ENCODE peak calls at places on chromosomes 12 and 14, in nine cellular contexts. W, E, R, Q, F, J, P, B and C are unnamed samples. For H3K4me1, the result is how much of the 10 kb centered on the place peaks cover.

GRCh38 chr12:64457036-64457435 is 5.1 kb downstream of the TBK1 start:
- DNase-seq in W (no peak), E (no peak), R (no peak), Q (no peak), F (no peak), J (no peak), P (peak), B (no peak), C (no peak)

GRCh38 chr12:51548241-51548640 is 42.8 kb upstream of the SCN8A start:
- DNase-seq in W (no peak), E (no peak), R (no peak), Q (no peak), F (no peak), J (no peak), P (no peak), B (no peak), C (no peak)

GRCh38 chr12:28780096-28780495 is 369.0 kb upstream of the FAR2 start:
- DNase-seq in W (no peak), E (no peak), R (no peak), Q (no peak), F (no peak), J (no peak), P (no peak), B (no peak), C (no peak)

GRCh38 chr14:73273799-73274198 is 36.5 kb downstream of the PAPLN start:
- DNase-seq in W (no peak), E (no peak), R (no peak), Q (no peak), F (no peak), J (no peak), P (no peak), B (no peak), C (no peak)

GRCh38 chr12:570237-570925 is 92.9 kb downstream of the NINJ2 start:
- DNase-seq in W (peak), E (peak), R (no peak), Q (peak), F (peak), J (peak), P (peak), B (peak), C (peak)

GRCh38 chr12:26280869-26281268 is 85.5 kb downstream of the SSPN start:
- DNase-seq in W (no peak), E (no peak), R (no peak), Q (no peak), F (no peak), J (no peak), P (no peak), B (no peak), C (no peak)

GRCh38 chr12:94585624-94586023 is 64.7 kb downstream of the TMCC3 start:
- DNase-seq in W (no peak), E (no peak), R (no peak), Q (no peak), F (no peak), J (no peak), P (no peak), B (no peak), C (no peak)

GRCh38 chr12:111361717-111362576 is 6.9 kb downstream of the PHETA1 start:
- DNase-seq in W (peak), E (no peak), R (no peak), Q (no peak), F (peak), J (no peak), P (no peak), B (peak), C (no peak)

GRCh38 chr14:100841445-100842403 is 15.8 kb downstream of the MEG3 start:
- DNase-seq in W (no peak), E (no peak), R (no peak), Q (no peak), F (peak), J (no peak), P (no peak), B (no peak), C (no peak)

GRCh38 chr12:46524778-46525177 is 152.2 kb upstream of the SLC38A2 start:
- DNase-seq in W (peak), E (no peak), R (no peak), Q (peak), F (no peak), J (peak), P (no peak), B (peak), C (no peak)

GRCh38 chr14:79420725-79421124 is 790.6 kb downstream of the DIO2 start:
- DNase-seq in W (no peak), E (no peak), R (no peak), Q (no peak), F (no peak), J (no peak), P (no peak), B (no peak), C (no peak)

GRCh38 chr12:47021298-47021697 is 58.1 kb upstream of the PCED1B start:
- DNase-seq in W (no peak), E (peak), R (no peak), Q (no peak), F (no peak), J (no peak), P (peak), B (no peak), C (peak)

GRCh38 chr14:77268989-77269595 is 1.9 kb downstream of the NGB start:
- DNase-seq in W (no peak), E (no peak), R (no peak), Q (no peak), F (no peak), J (no peak), P (no peak), B (no peak), C (no peak)

GRCh38 chr12:42421844-42422779 is 96.1 kb downstream of the PPHLN1 start:
- DNase-seq in W (no peak), E (no peak), R (no peak), Q (no peak), F (no peak), J (no peak), P (peak), B (no peak), C (no peak)

GRCh38 chr14:51925980-51926379 is 63.4 kb upstream of the RTRAF start:
- DNase-seq in W (no peak), E (no peak), R (no peak), Q (no peak), F (no peak), J (no peak), P (no peak), B (no peak), C (no peak)

GRCh38 chr12:101715045-101715444 is 17.6 kb downstream of the CHPT1 start:
- DNase-seq in W (no peak), E (no peak), R (no peak), Q (no peak), F (no peak), J (no peak), P (no peak), B (no peak), C (no peak)

GRCh38 chr14:96255501-96256366 is at the start of gene BDKRB1:
- DNase-seq in W (no peak), E (no peak), R (no peak), Q (no peak), F (no peak), J (no peak), P (no peak), B (no peak), C (no peak)

GRCh38 chr14:37122919-37123639 is 49.3 kb downstream of the SLC25A21 start:
- DNase-seq in W (no peak), E (no peak), R (no peak), Q (no peak), F (no peak), J (no peak), P (no peak), B (no peak), C (no peak)

GRCh38 chr12:77615331-77615730 is 215.4 kb upstream of the NAV3 start:
- DNase-seq in W (no peak), E (peak), R (no peak), Q (no peak), F (no peak), J (no peak), P (no peak), B (no peak), C (no peak)

GRCh38 chr14:101237241-101237616 is 324.1 kb upstream of the DIO3 start:
- DNase-seq in W (no peak), E (no peak), R (no peak), Q (peak), F (peak), J (no peak), P (no peak), B (no peak), C (no peak)

GRCh38 chr12:82097877-82098276 is 260.3 kb downstream of the CCDC59 start:
- DNase-seq in W (no peak), E (no peak), R (no peak), Q (no peak), F (no peak), J (no peak), P (no peak), B (no peak), C (no peak)

GRCh38 chr12:32589165-32589891 is 89.8 kb upstream of the DNM1L start:
- DNase-seq in W (no peak), E (no peak), R (no peak), Q (no peak), F (no peak), J (no peak), P (no peak), B (no peak), C (no peak)

GRCh38 chr12:19550626-19551025 is 111.3 kb downstream of the AEBP2 start:
- DNase-seq in W (no peak), E (no peak), R (no peak), Q (no peak), F (no peak), J (no peak), P (no peak), B (no peak), C (no peak)

GRCh38 chr12:127625372-127625771 is 641.6 kb upstream of the TMEM132C start:
- DNase-seq in W (no peak), E (no peak), R (no peak), Q (no peak), F (no peak), J (no peak), P (no peak), B (no peak), C (no peak)

GRCh38 chr14:58238252-58239247 is 6.1 kb upstream of the PSMA3 start:
- DNase-seq in W (peak), E (no peak), R (no peak), Q (no peak), F (no peak), J (peak), P (peak), B (no peak), C (no peak)

GRCh38 chr14:35319509-35319908 is 27.3 kb downstream of the PSMA6 start:
- DNase-seq in W (no peak), E (no peak), R (no peak), Q (no peak), F (no peak), J (no peak), P (no peak), B (no peak), C (no peak)

GRCh38 chr12:59452259-59452658 is 143.6 kb upstream of the SLC16A7 start:
- DNase-seq in W (no peak), E (no peak), R (no peak), Q (no peak), F (no peak), J (no peak), P (no peak), B (no peak), C (no peak)

GRCh38 chr14:94341654-94342333 is 18.7 kb upstream of the SERPINA6 start:
- DNase-seq in W (no peak), E (no peak), R (no peak), Q (no peak), F (no peak), J (no peak), P (no peak), B (no peak), C (no peak)

GRCh38 chr12:76256904-76257303 is 91.3 kb downstream of the BBS10 start:
- DNase-seq in W (no peak), E (no peak), R (no peak), Q (no peak), F (no peak), J (no peak), P (no peak), B (no peak), C (no peak)

GRCh38 chr14:58167057-58167456 is 15.0 kb upstream of the ARMH4 start:
- DNase-seq in W (no peak), E (no peak), R (no peak), Q (no peak), F (no peak), J (no peak), P (no peak), B (no peak), C (no peak)

GRCh38 chr12:47900101-47900479 is 4.7 kb downstream of the VDR start:
- DNase-seq in W (no peak), E (no peak), R (no peak), Q (no peak), F (no peak), J (no peak), P (no peak), B (no peak), C (no peak)

GRCh38 chr12:24415934-24416333 is 466.5 kb upstream of the SOX5 start:
- DNase-seq in W (no peak), E (no peak), R (no peak), Q (no peak), F (no peak), J (no peak), P (no peak), B (no peak), C (no peak)

GRCh38 chr12:70686299-70686698 is 49.1 kb upstream of the PTPRB start:
- DNase-seq in W (no peak), E (no peak), R (no peak), Q (no peak), F (no peak), J (no peak), P (no peak), B (no peak), C (no peak)

GRCh38 chr14:48575772-48576171 is 900.4 kb upstream of the MDGA2 start:
- DNase-seq in W (no peak), E (no peak), R (no peak), Q (no peak), F (no peak), J (no peak), P (no peak), B (no peak), C (no peak)

GRCh38 chr12:6871052-6871957 is 1.8 kb downstream of the SPSB2 start:
- DNase-seq in W (no peak), E (peak), R (no peak), Q (no peak), F (no peak), J (no peak), P (no peak), B (no peak), C (no peak)

GRCh38 chr14:68957688-68958248 is 21.3 kb downstream of the ACTN1 start:
- DNase-seq in W (no peak), E (no peak), R (no peak), Q (no peak), F (no peak), J (no peak), P (no peak), B (no peak), C (no peak)
- H3K4me1 ChIP-seq in W (under half), E (under half), R (half or more), Q (half or more), F (half or more), J (under half), P (under half), B (half or more), C (under half)

DNA sequence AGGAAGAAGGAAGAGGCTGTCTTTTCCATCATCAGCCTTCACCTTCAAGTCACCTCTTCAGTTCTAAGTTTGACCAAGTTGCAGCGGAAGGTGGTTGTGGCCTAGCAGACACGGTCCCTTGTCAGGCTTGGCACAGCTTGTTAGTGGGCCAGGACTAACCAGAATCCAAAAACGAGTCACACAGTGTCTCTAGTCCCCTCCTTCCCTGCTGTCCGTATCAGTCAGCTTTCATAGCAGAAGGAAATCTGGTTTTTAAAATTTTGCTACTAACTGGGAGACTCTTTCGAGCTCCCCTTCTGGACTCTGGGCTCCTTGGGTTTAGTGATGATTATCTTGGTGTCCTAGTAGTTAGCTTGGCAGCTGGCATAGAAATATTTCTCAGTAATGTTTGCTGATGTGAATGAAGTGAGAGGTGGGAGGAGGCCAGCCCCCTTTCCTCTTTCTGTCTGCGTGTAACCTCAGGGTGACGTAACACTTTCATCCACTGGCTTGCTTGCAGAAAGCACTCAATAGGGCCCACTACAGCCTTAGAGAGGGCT is 3.8 kb downstream of the ETV6 start:
- DNase-seq in W (no peak), E (no peak), R (no peak), Q (no peak), F (no peak), J (no peak), P (no peak), B (peak), C (no peak)
- TF ChIP-seq POLR2A in W (no peak), E (no peak), R (no peak), Q (no peak), F (no peak), J (no peak), P (no peak), B (no peak), C (no peak)

GRCh38 chr12:14387472-14387871 is 22.0 kb downstream of the ATF7IP start:
- DNase-seq in W (no peak), E (no peak), R (no peak), Q (no peak), F (no peak), J (no peak), P (no peak), B (no peak), C (no peak)
- H3K4me1 ChIP-seq in W (under half), E (under half), R (under half), Q (half or more), F (under half), J (under half), P (under half), B (under half), C (under half)

DNA sequence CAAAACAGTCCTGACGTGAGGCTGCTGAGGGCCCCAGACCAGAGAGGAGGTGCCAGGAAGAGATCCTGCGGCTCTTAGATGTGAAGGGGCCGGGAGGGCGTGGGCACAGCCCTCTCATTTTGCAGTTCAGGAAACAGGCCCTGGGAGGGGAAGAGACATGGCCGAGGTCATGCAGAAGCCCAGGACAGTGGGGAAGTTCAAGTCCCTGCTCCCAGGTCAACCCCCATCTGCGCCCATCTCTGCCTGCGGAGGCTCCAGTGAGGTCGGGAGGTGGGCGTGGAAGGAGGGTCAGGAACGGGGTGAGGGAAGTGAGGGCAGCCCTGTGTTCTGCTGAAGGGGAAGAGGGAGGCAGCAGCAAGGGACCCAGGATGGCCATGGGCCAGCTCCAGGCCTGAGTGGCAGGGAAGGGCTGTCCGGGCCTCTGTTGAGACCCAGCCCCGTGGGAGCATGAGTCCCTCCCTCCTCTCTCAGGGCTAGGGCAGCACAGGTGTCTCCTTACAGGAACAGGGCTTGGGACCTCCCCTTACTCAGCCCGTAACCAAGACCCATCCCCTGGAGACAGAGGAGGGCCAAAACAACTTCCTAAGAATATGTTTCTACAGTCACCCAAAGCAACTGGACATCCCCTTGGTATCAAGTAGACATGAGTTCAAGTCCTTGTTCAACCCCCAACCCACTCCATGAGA is 90.8 kb downstream of the LGMN start:
- DNase-seq in W (no peak), E (no peak), R (no peak), Q (no peak), F (peak), J (no peak), P (no peak), B (peak), C (no peak)
- TF ChIP-seq POLR2A in W (no peak), E (no peak), R (peak), Q (no peak), F (no peak), J (no peak), P (no peak), B (no peak), C (no peak)

DNA sequence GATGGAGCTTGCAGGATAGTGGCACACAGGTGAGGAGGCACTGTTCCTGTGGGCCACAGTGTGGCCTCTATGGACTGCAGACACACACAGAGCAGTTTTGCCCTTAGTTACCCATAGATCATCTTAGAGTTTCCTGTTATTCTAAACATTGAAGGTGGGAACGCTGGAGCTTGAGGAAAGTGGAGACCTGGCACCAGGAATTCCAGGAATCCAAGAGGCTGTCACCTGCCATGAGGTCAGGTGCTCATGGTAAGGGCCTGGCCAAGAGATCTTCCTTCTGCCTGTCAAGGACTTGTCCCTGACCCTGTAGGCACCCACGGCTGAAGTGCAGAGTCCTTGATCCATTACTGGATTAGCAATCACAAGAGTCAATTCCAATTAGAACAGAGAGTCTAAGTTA is 65.2 kb upstream of the ACTN1 start:
- DNase-seq in W (no peak), E (no peak), R (no peak), Q (no peak), F (no peak), J (no peak), P (no peak), B (no peak), C (no peak)
- H3K4me1 ChIP-seq in W (under half), E (under half), R (under half), Q (half or more), F (half or more), J (under half), P (under half), B (under half), C (under half)

GRCh38 chr12:53005986-53006809 is at the start of gene EIF4B:
- DNase-seq in W (peak), E (peak), R (peak), Q (peak), F (peak), J (peak), P (peak), B (peak), C (peak)
- TF ChIP-seq POLR2A in W (peak), E (peak), R (peak), Q (peak), F (peak), J (peak), P (peak), B (no peak), C (peak)

GRCh38 chr12:122090759-122091535 is 12.4 kb downstream of the MLXIP start:
- DNase-seq in W (no peak), E (no peak), R (no peak), Q (no peak), F (no peak), J (peak), P (no peak), B (peak), C (no peak)
- H3K4me1 ChIP-seq in W (half or more), E (under half), R (half or more), Q (half or more), F (under half), J (under half), P (under half), B (under half), C (under half)

GRCh38 chr12:7935464-7935772 is 569 bp downstream of the SLC2A3 start:
- DNase-seq in W (no peak), E (no peak), R (no peak), Q (no peak), F (no peak), J (no peak), P (no peak), B (no peak), C (no peak)

GRCh38 chr12:7937867-7938506 is 2.0 kb upstream of the SLC2A3 start:
- DNase-seq in W (no peak), E (no peak), R (no peak), Q (no peak), F (no peak), J (no peak), P (peak), B (no peak), C (no peak)

GRCh38 chr12:7934560-7935463 is 1.2 kb downstream of the SLC2A3 start:
- DNase-seq in W (no peak), E (no peak), R (no peak), Q (no peak), F (peak), J (no peak), P (no peak), B (no peak), C (no peak)

GRCh38 chr12:7934153-7934552 is 1.8 kb downstream of the SLC2A3 start:
- DNase-seq in W (no peak), E (no peak), R (no peak), Q (no peak), F (no peak), J (no peak), P (peak), B (no peak), C (no peak)

GRCh38 chr12:7935773-7936581 is at the start of gene SLC2A3:
- DNase-seq in W (peak), E (no peak), R (peak), Q (no peak), F (no peak), J (peak), P (peak), B (peak), C (no peak)
- TF ChIP-seq POLR2A in W (peak), E (no peak), R (peak), Q (peak), F (peak), J (peak), P (peak), B (peak), C (peak)